ENCODE peak calls at places on chromosomes 7 and 10, in seven cellular contexts. O is sigmoid colon; W is lower lobe of right lung; D is CD8-positive, alpha-beta memory T cell; B is MM.1S; Q is body of pancreas; P is GM23338. C is an unnamed sample.

GRCh38 chr7:89072094-89072493 is 276.6 kb upstream of the TEX47 start:
- DNase-seq in W (no peak), P (no peak), D (no peak), Q (no peak), B (peak; percentile 17), O (no peak), C (no peak)

GRCh38 chr10:64753516-64753915 is 1232.3 kb downstream of the REEP3 start:
- DNase-seq in B (no peak), Q (no peak), W (no peak), P (no peak), D (no peak), O (no peak), C (no peak)

GRCh38 chr7:115023219-115023618 is 101.3 kb downstream of the MDFIC start:
- DNase-seq in P (no peak), B (no peak), Q (no peak), W (no peak), D (no peak), O (no peak), C (no peak)

GRCh38 chr7:101104193-101104713 is 19.0 kb downstream of the TRIM56 start:
- DNase-seq in Q (no peak), O (no peak), W (no peak), D (no peak), P (no peak), B (no peak), C (no peak)

GRCh38 chr7:1914321-1914720 is 244.2 kb downstream of the ELFN1 start:
- DNase-seq in P (no peak), O (peak; percentile 85), W (peak; percentile 37), D (no peak), Q (no peak), B (no peak), C (no peak)

GRCh38 chr10:615583-616152 is 73.8 kb downstream of the DIP2C start:
- DNase-seq in B (no peak), Q (no peak), P (no peak), W (no peak), O (no peak), D (no peak), C (no peak)

GRCh38 chr10:24465124-24465874 is 256.4 kb downstream of the KIAA1217 start:
- DNase-seq in D (no peak), Q (no peak), B (no peak), P (no peak), W (no peak), O (no peak), C (no peak)

GRCh38 chr10:42984761-42985325 is 92.0 kb upstream of the RET start:
- DNase-seq in D (no peak), O (peak; percentile 61), W (peak; percentile 36), Q (no peak), B (no peak), P (no peak), C (no peak)

GRCh38 chr7:99229234-99229633 is 21.3 kb upstream of the KPNA7 start:
- DNase-seq in O (no peak), Q (no peak), P (no peak), B (no peak), W (no peak), D (no peak), C (no peak)

GRCh38 chr10:78696791-78697420 is 371.9 kb upstream of the ZMIZ1 start:
- DNase-seq in O (no peak), Q (no peak), D (no peak), P (no peak), B (no peak), W (no peak), C (no peak)

GRCh38 chr10:82981137-82981723 is 1106.2 kb downstream of the NRG3 start:
- DNase-seq in Q (no peak), W (no peak), P (no peak), B (no peak), O (no peak), D (no peak), C (no peak)

GRCh38 chr7:36863901-36864701 is 139.8 kb upstream of the AOAH start:
- DNase-seq in D (no peak), P (no peak), Q (no peak), B (no peak), W (no peak), O (no peak), C (no peak)

GRCh38 chr10:102720337-102720736 is 5.9 kb downstream of the SFXN2 start:
- DNase-seq in P (no peak), O (no peak), Q (no peak), W (no peak), B (no peak), D (no peak), C (no peak)

GRCh38 chr7:95715274-95715673 is 57.1 kb upstream of the DYNC1I1 start:
- DNase-seq in Q (no peak), D (no peak), W (no peak), O (no peak), P (no peak), B (peak; percentile 21), C (no peak)

GRCh38 chr10:120077707-120078492 is 185.4 kb downstream of the SEC23IP start:
- DNase-seq in W (no peak), D (no peak), P (peak; percentile 56), Q (no peak), B (no peak), O (no peak), C (peak; percentile 29)

GRCh38 chr7:157526604-157527003 is 189.8 kb downstream of the DNAJB6 start:
- DNase-seq in P (no peak), D (no peak), Q (peak; percentile 3), B (no peak), W (no peak), O (no peak), C (no peak)

GRCh38 chr7:22784346-22784745 is 38.3 kb downstream of the TOMM7 start:
- DNase-seq in B (no peak), P (no peak), W (no peak), Q (no peak), D (no peak), O (no peak), C (no peak)

GRCh38 chr10:52999258-52999657 is 226.7 kb upstream of the MBL2 start:
- DNase-seq in Q (no peak), D (no peak), P (no peak), B (no peak), W (no peak), O (no peak), C (no peak)

DNA sequence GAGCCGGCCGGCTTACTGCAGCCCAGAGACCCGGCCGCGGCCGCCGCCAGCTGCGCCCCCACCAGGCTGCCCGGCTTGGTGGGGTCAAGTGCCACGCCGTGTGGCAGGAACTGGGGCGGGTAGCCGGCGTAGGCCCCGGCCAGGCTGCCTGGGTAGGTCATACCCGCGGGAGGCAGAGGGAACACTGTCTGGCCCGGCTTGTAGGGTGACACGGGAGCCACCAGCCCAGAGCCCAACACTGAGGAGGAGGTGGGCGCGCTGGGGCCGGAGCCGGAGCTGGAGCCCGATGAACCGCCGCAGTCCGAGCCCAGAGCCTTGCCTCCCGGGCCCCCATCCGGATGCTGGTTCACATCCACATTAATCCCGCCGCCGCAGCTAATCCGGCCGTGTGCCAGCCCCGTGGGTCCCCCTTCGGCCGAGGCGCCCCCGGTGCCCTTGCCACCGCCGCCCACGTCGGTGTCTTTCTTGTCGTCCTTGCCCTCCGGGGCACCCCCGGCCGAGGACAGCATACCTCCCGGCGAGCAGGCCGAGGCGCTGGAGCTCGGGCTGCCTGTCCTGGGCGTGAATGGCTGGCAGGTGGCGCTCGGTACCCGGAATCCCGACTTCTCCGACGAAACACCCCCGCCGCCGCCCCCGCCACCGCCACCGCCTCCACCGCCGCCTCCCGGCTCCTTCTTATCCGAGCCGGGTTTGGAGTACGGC is 2.0 kb downstream of the ZNF503 start:
- DNase-seq in O (peak; percentile 95), Q (peak; percentile 87), B (peak; percentile 70), W (peak; percentile 87), P (peak; percentile 82), D (no peak), C (no peak)
- H3K27me3 ChIP-seq in O (no peaks in the 10 kb centered on the region), Q (no peaks in the 10 kb centered on the region), B (no peaks in the 10 kb centered on the region), W (peaks cover 18% of the 10 kb centered on the region), P (peaks cover 98% of the 10 kb centered on the region), D (peaks cover 26% of the 10 kb centered on the region), C (peaks cover 2% of the 10 kb centered on the region)

GRCh38 chr7:106070201-106070551 is 41.9 kb downstream of the SYPL1 start:
- DNase-seq in P (no peak), B (no peak), W (peak; percentile 65), D (no peak), O (no peak), Q (peak; percentile 62), C (no peak)

GRCh38 chr7:106068538-106068961 is 43.6 kb downstream of the SYPL1 start:
- DNase-seq in D (no peak), Q (no peak), O (no peak), W (no peak), B (no peak), P (no peak), C (no peak)

GRCh38 chr7:106070567-106071254 is 41.4 kb downstream of the SYPL1 start:
- DNase-seq in Q (no peak), W (no peak), D (no peak), P (no peak), B (no peak), O (no peak), C (no peak)

GRCh38 chr7:106068986-106069385 is 43.1 kb downstream of the SYPL1 start:
- DNase-seq in O (peak; percentile 87), Q (no peak), D (no peak), W (no peak), P (no peak), B (no peak), C (no peak)

DNA sequence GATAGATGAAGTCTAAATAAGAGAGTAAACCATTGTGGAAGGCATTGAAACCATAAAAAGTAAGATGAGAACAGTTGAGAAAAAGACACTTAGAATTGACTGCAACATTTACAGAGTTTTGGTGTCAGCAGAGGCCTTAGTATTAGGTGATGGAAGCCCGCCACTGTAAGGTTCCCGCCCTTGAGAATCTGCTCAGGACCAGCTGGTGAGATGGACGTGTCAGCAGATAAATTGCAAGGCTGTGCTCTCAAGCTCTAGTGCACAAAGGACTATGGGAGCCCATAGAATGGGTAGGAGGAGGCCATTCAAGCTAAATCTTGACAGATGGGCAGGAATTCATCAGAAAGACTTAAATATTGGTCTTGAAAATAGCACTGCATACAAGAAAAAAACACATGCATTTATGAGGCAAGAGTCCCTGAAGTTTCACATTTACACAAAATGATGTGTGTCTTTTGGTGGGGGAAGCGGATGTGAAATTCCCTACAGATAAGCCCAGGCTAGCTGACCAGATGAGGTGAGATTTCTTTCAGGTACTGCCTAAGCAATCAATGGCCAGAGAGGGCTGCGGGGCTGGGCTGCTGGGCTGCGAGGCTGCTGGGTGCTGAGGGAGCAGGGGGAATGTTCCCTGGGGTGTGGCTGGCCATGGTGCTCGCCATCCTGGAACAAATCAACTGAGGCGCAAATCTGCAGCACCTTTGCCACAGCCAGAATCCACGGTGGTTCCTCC is 42.5 kb downstream of the SYPL1 start:
- DNase-seq in Q (no peak), P (no peak), B (no peak), O (no peak), W (no peak), D (no peak), C (no peak)
- H3K27me3 ChIP-seq in Q (no peaks in the 10 kb centered on the region), P (no peaks in the 10 kb centered on the region), B (no peaks in the 10 kb centered on the region), O (no peaks in the 10 kb centered on the region), W (no peaks in the 10 kb centered on the region), D (no peaks in the 10 kb centered on the region), C (no peaks in the 10 kb centered on the region)

GRCh38 chr7:904847-905246 is 28.5 kb downstream of the GET4 start:
- DNase-seq in Q (no peak), O (no peak), W (no peak), D (no peak), P (no peak), B (no peak), C (no peak)
- H3K27me3 ChIP-seq in Q (no peaks in the 10 kb centered on the region), O (no peaks in the 10 kb centered on the region), W (no peaks in the 10 kb centered on the region), D (no peaks in the 10 kb centered on the region), P (peaks cover 8% of the 10 kb centered on the region), B (peaks cover 4% of the 10 kb centered on the region), C (no peaks in the 10 kb centered on the region)

DNA sequence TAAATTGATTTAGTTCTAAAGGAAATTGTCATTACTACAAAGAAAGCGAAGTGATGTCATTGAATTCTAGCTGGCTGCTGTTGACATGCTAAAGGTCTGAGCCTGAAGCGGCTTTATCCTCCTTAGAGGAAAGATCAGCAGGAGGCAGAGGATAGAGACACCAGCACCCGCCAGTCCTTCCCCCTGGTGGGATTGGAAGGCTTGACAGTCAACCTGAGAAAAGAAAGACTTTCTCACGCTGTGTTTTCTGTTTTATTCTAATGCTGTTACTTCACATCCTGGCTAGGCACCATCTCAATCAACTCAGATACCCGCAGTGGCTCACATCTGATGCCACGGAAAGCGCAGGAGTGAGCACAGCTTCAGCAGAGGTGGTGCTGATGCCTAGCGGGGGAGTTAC is 5.5 kb downstream of the HABP2 start:
- DNase-seq in O (no peak), P (peak; percentile 93), Q (no peak), D (no peak), W (no peak), B (no peak), C (no peak)
- H3K27me3 ChIP-seq in O (no peaks in the 10 kb centered on the region), P (peaks cover 100% of the 10 kb centered on the region), Q (no peaks in the 10 kb centered on the region), D (no peaks in the 10 kb centered on the region), W (no peaks in the 10 kb centered on the region), B (no peaks in the 10 kb centered on the region), C (peaks cover 6% of the 10 kb centered on the region)

C was measured in HL-60.